ENCODE peak calls at places on chromosomes 1 and 21, in seven cellular contexts. D is Calu3; Z is stimulated activated CD8-positive, alpha-beta memory T cell treated with anti-CD3 and anti-CD28 coated beads, Interleukin-15, amount 100 ng/mL, for 24 hours; M is effector memory CD4-positive, alpha-beta T cell; S is substantia nigra; J is upper lobe of right lung; C is iris pigment epithelial cell. L is an unnamed sample.

GRCh38 chr1:1853593-1854257 is 37.2 kb downstream of the GNB1 start:
- DNase-seq in C (no peak), D (no peak), M (no peak), J (no peak), Z (no peak), S (no peak), L (no peak)

GRCh38 chr1:201795066-201795465 is 33.9 kb upstream of the IPO9 start:
- DNase-seq in D (no peak), J (no peak), C (peak; percentile 42), S (no peak), Z (no peak), M (no peak), L (no peak)

GRCh38 chr1:35533596-35533995 is 23.6 kb downstream of the KIAA0319L start:
- DNase-seq in C (no peak), S (no peak), D (no peak), M (no peak), J (no peak), Z (no peak), L (no peak)

GRCh38 chr1:68221001-68221970 is 11.0 kb downstream of the WLS start:
- DNase-seq in C (no peak), S (no peak), J (no peak), Z (no peak), M (no peak), D (no peak), L (no peak)

GRCh38 chr1:197774691-197775281 is 494 bp downstream of the DENND1B start:
- DNase-seq in S (no peak), J (peak; percentile 88), C (peak; percentile 26), M (peak; percentile 40), Z (peak; percentile 25), D (peak; percentile 68), L (peak; percentile 56)

GRCh38 chr21:17295997-17296396 is 216.8 kb upstream of the CXADR start:
- DNase-seq in J (no peak), D (no peak), C (no peak), Z (no peak), M (no peak), S (no peak), L (no peak)

GRCh38 chr1:172874950-172875349 is 175.8 kb downstream of the TNFSF18 start:
- DNase-seq in S (no peak), D (no peak), M (no peak), Z (no peak), J (no peak), C (peak; percentile 62), L (no peak)

GRCh38 chr1:1347663-1348419 is 1.4 kb downstream of the DVL1 start:
- DNase-seq in Z (no peak), D (peak; percentile 54), S (no peak), J (peak; percentile 81), C (no peak), M (no peak), L (no peak)

GRCh38 chr1:170765712-170766330 is 101.9 kb downstream of the PRRX1 start:
- DNase-seq in C (peak; percentile 57), S (no peak), D (no peak), J (no peak), M (no peak), Z (no peak), L (no peak)

GRCh38 chr1:117976381-117976780 is 46.8 kb downstream of the WDR3 start:
- DNase-seq in J (no peak), M (no peak), C (no peak), D (no peak), Z (no peak), S (no peak), L (no peak)

GRCh38 chr1:66729130-66729922 is 22.9 kb upstream of the DYNLT5 start:
- DNase-seq in D (no peak), M (no peak), S (no peak), Z (no peak), C (no peak), J (no peak), L (no peak)

GRCh38 chr1:25616932-25617625 is 488 bp downstream of the MAN1C1 start:
- DNase-seq in C (no peak), S (no peak), D (no peak), Z (no peak), M (no peak), J (peak; percentile 68), L (no peak)

GRCh38 chr1:241992734-241993133 is 6.2 kb downstream of the MAP1LC3C start:
- DNase-seq in D (no peak), M (no peak), Z (no peak), S (no peak), J (no peak), C (peak; percentile 53), L (no peak)

GRCh38 chr1:16614361-16615252 is 1.2 kb upstream of the NBPF1 start:
- DNase-seq in D (no peak), S (no peak), Z (no peak), C (no peak), M (no peak), J (peak; percentile 61), L (peak; percentile 6)

GRCh38 chr21:31641416-31641922 is 18.0 kb upstream of the SOD1 start:
- DNase-seq in S (no peak), C (no peak), J (no peak), Z (no peak), M (no peak), D (no peak), L (no peak)